ENCODE peak calls at places on chromosomes 12 and 14, in ten cellular contexts. One of them, this sample, is unnamed.

GRCh38 chr12:124715121-124715990 is 147.9 kb upstream of the NCOR2 start:
- DNase-seq in T-cell: no peak
- DNase-seq in GM13976: no peak
- DNase-seq in GM04504: no peak
- DNase-seq in T1000: no peak
- DNase-seq in fibroblast of mammary gland: peak; percentile 33
- DNase-seq in NCI-H1092 treated with DMSO at 0.1 percent for 48 hours: no peak
- DNase-seq in MM.1S: no peak
- DNase-seq in effector memory CD8-positive, alpha-beta T cell: no peak
- DNase-seq in iris pigment epithelial cell: peak; percentile 44
- DNase-seq in this sample: peak; percentile 35

GRCh38 chr12:107248187-107248586 is 154.8 kb upstream of the CRY1 start:
- DNase-seq in T-cell: no peak
- DNase-seq in GM13976: no peak
- DNase-seq in GM04504: no peak
- DNase-seq in T1000: no peak
- DNase-seq in fibroblast of mammary gland: no peak
- DNase-seq in NCI-H1092 treated with DMSO at 0.1 percent for 48 hours: no peak
- DNase-seq in MM.1S: no peak
- DNase-seq in effector memory CD8-positive, alpha-beta T cell: no peak
- DNase-seq in iris pigment epithelial cell: no peak
- DNase-seq in this sample: no peak

GRCh38 chr14:103027451-103027850 is 29.9 kb downstream of the CDC42BPB start:
- DNase-seq in T-cell: no peak
- DNase-seq in GM13976: no peak
- DNase-seq in GM04504: no peak
- DNase-seq in T1000: no peak
- DNase-seq in fibroblast of mammary gland: no peak
- DNase-seq in NCI-H1092 treated with DMSO at 0.1 percent for 48 hours: no peak
- DNase-seq in MM.1S: no peak
- DNase-seq in effector memory CD8-positive, alpha-beta T cell: no peak
- DNase-seq in iris pigment epithelial cell: no peak
- DNase-seq in this sample: no peak

GRCh38 chr12:52203126-52203921 is 11.5 kb upstream of the KRT80 start:
- DNase-seq in T-cell: no peak
- DNase-seq in GM13976: no peak
- DNase-seq in GM04504: peak; percentile 74
- DNase-seq in T1000: no peak
- DNase-seq in fibroblast of mammary gland: peak; percentile 67
- DNase-seq in NCI-H1092 treated with DMSO at 0.1 percent for 48 hours: peak; percentile 27
- DNase-seq in MM.1S: no peak
- DNase-seq in effector memory CD8-positive, alpha-beta T cell: no peak
- DNase-seq in iris pigment epithelial cell: no peak
- DNase-seq in this sample: peak; percentile 74

GRCh38 chr14:94412671-94413638 is 24.6 kb upstream of the SERPINA1 start:
- DNase-seq in T-cell: no peak
- DNase-seq in GM13976: no peak
- DNase-seq in GM04504: no peak
- DNase-seq in T1000: no peak
- DNase-seq in fibroblast of mammary gland: no peak
- DNase-seq in NCI-H1092 treated with DMSO at 0.1 percent for 48 hours: no peak
- DNase-seq in MM.1S: no peak
- DNase-seq in effector memory CD8-positive, alpha-beta T cell: no peak
- DNase-seq in iris pigment epithelial cell: no peak
- DNase-seq in this sample: no peak

GRCh38 chr12:119710374-119710773 is 42.4 kb downstream of the PRKAB1 start:
- DNase-seq in T-cell: no peak
- DNase-seq in GM13976: no peak
- DNase-seq in GM04504: no peak
- DNase-seq in T1000: no peak
- DNase-seq in fibroblast of mammary gland: no peak
- DNase-seq in NCI-H1092 treated with DMSO at 0.1 percent for 48 hours: no peak
- DNase-seq in MM.1S: no peak
- DNase-seq in effector memory CD8-positive, alpha-beta T cell: no peak
- DNase-seq in iris pigment epithelial cell: no peak
- DNase-seq in this sample: no peak

GRCh38 chr12:49542592-49543160 is 3.8 kb downstream of the KCNH3 start:
- DNase-seq in T-cell: no peak
- DNase-seq in GM13976: no peak
- DNase-seq in GM04504: no peak
- DNase-seq in T1000: no peak
- DNase-seq in fibroblast of mammary gland: no peak
- DNase-seq in NCI-H1092 treated with DMSO at 0.1 percent for 48 hours: no peak
- DNase-seq in MM.1S: no peak
- DNase-seq in effector memory CD8-positive, alpha-beta T cell: no peak
- DNase-seq in iris pigment epithelial cell: no peak
- DNase-seq in this sample: no peak

GRCh38 chr12:22656376-22656775 is 31.4 kb downstream of the ETNK1 start:
- DNase-seq in T-cell: no peak
- DNase-seq in GM13976: no peak
- DNase-seq in GM04504: no peak
- DNase-seq in T1000: no peak
- DNase-seq in fibroblast of mammary gland: no peak
- DNase-seq in NCI-H1092 treated with DMSO at 0.1 percent for 48 hours: no peak
- DNase-seq in MM.1S: no peak
- DNase-seq in effector memory CD8-positive, alpha-beta T cell: no peak
- DNase-seq in iris pigment epithelial cell: peak; percentile 5
- DNase-seq in this sample: no peak